ENCODE peak calls at places on chromosomes 7 and 10, in five cellular contexts. One of them, this sample, is unnamed.

GRCh38 chr10:77550378-77550777 is 87.2 kb downstream of the KCNMA1 start:
- DNase-seq in tibial artery: peak
- DNase-seq in PC-3: no peak
- DNase-seq in psoas muscle: peak
- DNase-seq in brain microvascular endothelial cell: no peak
- DNase-seq in this sample: no peak

GRCh38 chr7:80027616-80028173 is 106.9 kb upstream of the GNAI1 start:
- DNase-seq in tibial artery: no peak
- DNase-seq in PC-3: no peak
- DNase-seq in psoas muscle: no peak
- DNase-seq in brain microvascular endothelial cell: no peak
- DNase-seq in this sample: no peak

GRCh38 chr7:15837627-15838026 is 151.1 kb upstream of the MEOX2 start:
- DNase-seq in tibial artery: no peak
- DNase-seq in PC-3: no peak
- DNase-seq in psoas muscle: no peak
- DNase-seq in brain microvascular endothelial cell: no peak
- DNase-seq in this sample: no peak

GRCh38 chr10:110746254-110746826 is 102.2 kb downstream of the RBM20 start:
- DNase-seq in tibial artery: peak
- DNase-seq in PC-3: peak
- DNase-seq in psoas muscle: peak
- DNase-seq in brain microvascular endothelial cell: peak
- DNase-seq in this sample: peak

GRCh38 chr10:6621536-6621935 is 41.5 kb upstream of the PRKCQ start:
- DNase-seq in tibial artery: no peak
- DNase-seq in PC-3: no peak
- DNase-seq in psoas muscle: no peak
- DNase-seq in brain microvascular endothelial cell: peak
- DNase-seq in this sample: no peak

GRCh38 chr10:22335204-22335956 is 9.9 kb upstream of the SPAG6 start:
- DNase-seq in tibial artery: peak
- DNase-seq in PC-3: peak
- DNase-seq in psoas muscle: peak
- DNase-seq in brain microvascular endothelial cell: no peak
- DNase-seq in this sample: peak

GRCh38 chr10:10235003-10235402 is 782.7 kb upstream of the CELF2 start:
- DNase-seq in tibial artery: no peak
- DNase-seq in PC-3: no peak
- DNase-seq in psoas muscle: no peak
- DNase-seq in brain microvascular endothelial cell: peak
- DNase-seq in this sample: no peak

GRCh38 chr10:124890225-124890624 is 51.7 kb upstream of the ZRANB1 start:
- DNase-seq in tibial artery: no peak
- DNase-seq in PC-3: no peak
- DNase-seq in psoas muscle: no peak
- DNase-seq in brain microvascular endothelial cell: no peak
- DNase-seq in this sample: no peak

GRCh38 chr7:95996174-95996573 is 223.8 kb downstream of the DYNC1I1 start:
- DNase-seq in tibial artery: no peak
- DNase-seq in PC-3: no peak
- DNase-seq in psoas muscle: no peak
- DNase-seq in brain microvascular endothelial cell: no peak
- DNase-seq in this sample: no peak

GRCh38 chr10:127463548-127463947 is 85.6 kb upstream of the NPS start:
- DNase-seq in tibial artery: no peak
- DNase-seq in PC-3: no peak
- DNase-seq in psoas muscle: no peak
- DNase-seq in brain microvascular endothelial cell: no peak
- DNase-seq in this sample: no peak

GRCh38 chr10:12500406-12501303 is 151.3 kb downstream of the CAMK1D start:
- DNase-seq in tibial artery: peak
- DNase-seq in PC-3: no peak
- DNase-seq in psoas muscle: no peak
- DNase-seq in brain microvascular endothelial cell: peak
- DNase-seq in this sample: no peak

GRCh38 chr7:99120916-99121315 is 23.0 kb downstream of the SMURF1 start:
- DNase-seq in tibial artery: no peak
- DNase-seq in PC-3: no peak
- DNase-seq in psoas muscle: no peak
- DNase-seq in brain microvascular endothelial cell: no peak
- DNase-seq in this sample: no peak

GRCh38 chr7:2046581-2047271 is 186.0 kb downstream of the MAD1L1 start:
- DNase-seq in tibial artery: peak
- DNase-seq in PC-3: no peak
- DNase-seq in psoas muscle: peak
- DNase-seq in brain microvascular endothelial cell: no peak
- DNase-seq in this sample: no peak

GRCh38 chr10:115762029-115762428 is 511.0 kb downstream of the GFRA1 start:
- DNase-seq in tibial artery: no peak
- DNase-seq in PC-3: no peak
- DNase-seq in psoas muscle: no peak
- DNase-seq in brain microvascular endothelial cell: no peak
- DNase-seq in this sample: no peak

GRCh38 chr10:79305988-79306387 is 41.3 kb upstream of the PPIF start:
- DNase-seq in tibial artery: no peak
- DNase-seq in PC-3: no peak
- DNase-seq in psoas muscle: peak
- DNase-seq in brain microvascular endothelial cell: no peak
- DNase-seq in this sample: no peak

GRCh38 chr10:28891058-28891713 is 213.9 kb downstream of the BAMBI start:
- DNase-seq in tibial artery: no peak
- DNase-seq in PC-3: peak
- DNase-seq in psoas muscle: no peak
- DNase-seq in brain microvascular endothelial cell: no peak
- DNase-seq in this sample: no peak

GRCh38 chr10:122448600-122448999 is 5.9 kb upstream of the ARMS2 start:
- DNase-seq in tibial artery: no peak
- DNase-seq in PC-3: no peak
- DNase-seq in psoas muscle: no peak
- DNase-seq in brain microvascular endothelial cell: no peak
- DNase-seq in this sample: no peak

GRCh38 chr10:104328916-104329710 is 9.2 kb downstream of the ITPRIP start:
- DNase-seq in tibial artery: peak
- DNase-seq in PC-3: peak
- DNase-seq in psoas muscle: peak
- DNase-seq in brain microvascular endothelial cell: peak
- DNase-seq in this sample: no peak

GRCh38 chr10:129963076-129963830 is 821 bp downstream of the EBF3 start:
- DNase-seq in tibial artery: peak
- DNase-seq in PC-3: no peak
- DNase-seq in psoas muscle: peak
- DNase-seq in brain microvascular endothelial cell: no peak
- DNase-seq in this sample: no peak

GRCh38 chr10:91745086-91745831 is 53.0 kb upstream of the TNKS2 start:
- DNase-seq in tibial artery: no peak
- DNase-seq in PC-3: peak
- DNase-seq in psoas muscle: no peak
- DNase-seq in brain microvascular endothelial cell: no peak
- DNase-seq in this sample: no peak

GRCh38 chr7:155543011-155543881 is 3.1 kb downstream of the CNPY1 start:
- DNase-seq in tibial artery: no peak
- DNase-seq in PC-3: no peak
- DNase-seq in psoas muscle: no peak
- DNase-seq in brain microvascular endothelial cell: no peak
- DNase-seq in this sample: no peak

GRCh38 chr10:2392145-2392812 is 655.0 kb upstream of the ADARB2 start:
- DNase-seq in tibial artery: no peak
- DNase-seq in PC-3: no peak
- DNase-seq in psoas muscle: no peak
- DNase-seq in brain microvascular endothelial cell: no peak
- DNase-seq in this sample: no peak

GRCh38 chr10:59830601-59831259 is 75.6 kb downstream of the CCDC6 start:
- DNase-seq in tibial artery: no peak
- DNase-seq in PC-3: peak
- DNase-seq in psoas muscle: no peak
- DNase-seq in brain microvascular endothelial cell: peak
- DNase-seq in this sample: peak

GRCh38 chr7:103445228-103446020 is 583 bp downstream of the SLC26A5 start:
- DNase-seq in tibial artery: no peak
- DNase-seq in PC-3: no peak
- DNase-seq in psoas muscle: no peak
- DNase-seq in brain microvascular endothelial cell: no peak
- DNase-seq in this sample: no peak

GRCh38 chr7:69599879-69600764 is 1.8 kb downstream of the AUTS2 start:
- DNase-seq in tibial artery: no peak
- DNase-seq in PC-3: no peak
- DNase-seq in psoas muscle: no peak
- DNase-seq in brain microvascular endothelial cell: no peak
- DNase-seq in this sample: no peak

GRCh38 chr7:151007469-151007898 is 16.7 kb downstream of the NOS3 start:
- DNase-seq in tibial artery: peak
- DNase-seq in PC-3: no peak
- DNase-seq in psoas muscle: no peak
- DNase-seq in brain microvascular endothelial cell: no peak
- DNase-seq in this sample: no peak

GRCh38 chr7:15832996-15833395 is 146.5 kb upstream of the MEOX2 start:
- DNase-seq in tibial artery: no peak
- DNase-seq in PC-3: peak
- DNase-seq in psoas muscle: peak
- DNase-seq in brain microvascular endothelial cell: no peak
- DNase-seq in this sample: no peak

GRCh38 chr7:14685112-14685511 is 217.4 kb downstream of the DGKB start:
- DNase-seq in tibial artery: no peak
- DNase-seq in PC-3: no peak
- DNase-seq in psoas muscle: no peak
- DNase-seq in brain microvascular endothelial cell: no peak
- DNase-seq in this sample: no peak

DNA sequence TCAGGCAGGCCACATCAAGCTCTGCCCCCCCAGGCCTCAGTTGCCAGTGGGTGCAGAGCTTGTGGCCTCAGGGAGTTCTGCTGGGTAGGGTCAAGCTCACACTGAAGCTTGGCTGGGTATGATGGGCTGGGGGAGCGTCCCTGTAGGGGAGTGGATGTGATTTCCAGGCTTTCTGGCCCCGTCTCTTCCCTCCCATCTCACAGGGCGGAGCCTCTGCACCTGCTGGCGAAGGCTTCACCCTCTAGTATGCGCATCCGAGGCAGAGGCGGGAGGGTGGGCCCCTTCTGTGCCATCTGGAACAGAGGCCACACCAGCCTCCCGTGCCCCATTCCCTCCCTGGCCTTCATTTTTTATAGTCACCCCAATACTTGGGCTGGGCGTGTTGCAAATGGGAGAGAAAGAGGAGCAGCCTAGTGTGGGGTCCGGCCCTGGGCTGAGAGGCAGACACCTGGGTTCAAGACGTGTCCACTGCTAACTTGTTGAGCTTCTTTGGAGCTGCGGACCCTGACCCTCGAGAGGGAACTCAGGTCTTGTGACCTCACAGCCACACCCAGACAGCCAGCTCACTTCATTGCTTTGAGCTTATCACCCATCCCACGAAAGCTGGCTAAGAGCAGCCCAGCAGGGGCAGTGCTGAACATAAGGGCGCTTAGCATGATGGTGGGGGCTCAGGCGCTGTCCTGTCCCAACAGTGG is 2.3 kb downstream of the AQP1 start:
- DNase-seq in tibial artery: no peak
- DNase-seq in PC-3: no peak
- DNase-seq in psoas muscle: no peak
- DNase-seq in brain microvascular endothelial cell: no peak
- DNase-seq in this sample: no peak
- H3K27ac ChIP-seq in tibial artery: peak
- H3K27ac ChIP-seq in PC-3: peak
- H3K27ac ChIP-seq in psoas muscle: peak
- H3K27ac ChIP-seq in brain microvascular endothelial cell: no peak
- H3K27ac ChIP-seq in this sample: peak

GRCh38 chr10:72414642-72415041 is 59.9 kb upstream of the DNAJB12 start:
- DNase-seq in tibial artery: no peak
- DNase-seq in PC-3: no peak
- DNase-seq in psoas muscle: no peak
- DNase-seq in brain microvascular endothelial cell: no peak
- DNase-seq in this sample: no peak
- H3K4me3 ChIP-seq in tibial artery: no peak
- H3K4me3 ChIP-seq in PC-3: no peak
- H3K4me3 ChIP-seq in psoas muscle: no peak
- H3K4me3 ChIP-seq in brain microvascular endothelial cell: no peak
- H3K4me3 ChIP-seq in this sample: no peak

GRCh38 chr7:70681847-70682350 is 450.0 kb upstream of the GALNT17 start:
- DNase-seq in tibial artery: no peak
- DNase-seq in PC-3: no peak
- DNase-seq in psoas muscle: no peak
- DNase-seq in brain microvascular endothelial cell: no peak
- DNase-seq in this sample: no peak
- H3K27ac ChIP-seq in tibial artery: no peak
- H3K27ac ChIP-seq in PC-3: no peak
- H3K27ac ChIP-seq in psoas muscle: no peak
- H3K27ac ChIP-seq in brain microvascular endothelial cell: no peak
- H3K27ac ChIP-seq in this sample: no peak

GRCh38 chr7:921581-922333 is 32.7 kb downstream of the ADAP1 start:
- DNase-seq in tibial artery: peak
- DNase-seq in PC-3: no peak
- DNase-seq in psoas muscle: peak
- DNase-seq in brain microvascular endothelial cell: no peak
- DNase-seq in this sample: no peak

GRCh38 chr7:922334-923107 is 32.0 kb downstream of the ADAP1 start:
- DNase-seq in tibial artery: peak
- DNase-seq in PC-3: no peak
- DNase-seq in psoas muscle: peak
- DNase-seq in brain microvascular endothelial cell: no peak
- DNase-seq in this sample: no peak

GRCh38 chr7:925601-926000 is 28.9 kb downstream of the ADAP1 start:
- DNase-seq in tibial artery: peak
- DNase-seq in PC-3: no peak
- DNase-seq in psoas muscle: peak
- DNase-seq in brain microvascular endothelial cell: no peak
- DNase-seq in this sample: no peak

GRCh38 chr7:924541-925231 is 29.8 kb downstream of the ADAP1 start:
- DNase-seq in tibial artery: peak
- DNase-seq in PC-3: no peak
- DNase-seq in psoas muscle: peak
- DNase-seq in brain microvascular endothelial cell: peak
- DNase-seq in this sample: no peak

DNA sequence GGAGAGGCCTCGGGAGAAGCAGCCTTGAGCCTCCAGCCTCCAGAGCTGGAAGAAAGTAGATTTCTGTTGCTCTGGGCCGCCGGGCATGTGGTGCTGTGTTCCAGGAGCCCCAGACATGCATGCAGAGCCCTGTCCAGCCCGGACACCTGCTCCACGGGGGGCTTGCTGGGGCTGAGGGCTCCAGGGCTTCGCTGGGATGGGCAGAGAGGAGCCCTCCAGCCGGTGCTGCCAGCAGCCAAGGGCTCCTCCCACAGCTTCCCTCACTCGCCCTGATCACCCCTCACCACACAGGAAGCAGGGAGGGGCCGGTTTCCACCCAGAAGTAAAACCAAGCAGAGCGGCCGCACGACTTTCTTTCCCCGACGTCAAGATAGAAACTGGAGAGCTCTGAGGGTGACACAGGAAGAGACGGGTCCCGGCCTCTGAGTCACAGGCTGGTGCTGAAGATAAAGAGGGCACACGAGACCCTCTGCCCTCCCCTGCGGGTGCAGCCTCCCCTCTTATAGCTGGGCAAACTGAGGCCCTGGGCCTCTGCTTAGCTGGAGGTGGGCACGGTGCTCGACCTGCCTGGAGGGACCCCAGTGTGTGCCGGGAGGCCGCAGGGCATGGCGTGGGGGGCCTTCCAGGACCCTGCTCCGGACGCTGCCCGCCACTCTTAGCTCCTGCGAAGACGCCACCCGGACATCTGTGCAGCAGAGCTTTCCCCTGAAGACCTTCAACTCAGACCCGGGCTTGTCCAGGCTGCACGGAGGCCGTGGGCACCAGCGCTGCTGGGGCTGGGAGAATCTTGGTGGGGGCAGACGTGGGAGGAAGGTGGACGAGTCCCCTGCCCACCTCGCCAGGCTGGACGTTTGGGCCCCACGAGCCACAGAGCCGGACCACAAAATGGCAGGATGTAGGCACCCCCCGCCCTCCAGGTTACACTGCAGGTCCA is 31.1 kb downstream of the ADAP1 start:
- DNase-seq in tibial artery: peak
- DNase-seq in PC-3: peak
- DNase-seq in psoas muscle: peak
- DNase-seq in brain microvascular endothelial cell: peak
- DNase-seq in this sample: peak
- H3K4me3 ChIP-seq in tibial artery: no peak
- H3K4me3 ChIP-seq in PC-3: peak
- H3K4me3 ChIP-seq in psoas muscle: peak
- H3K4me3 ChIP-seq in brain microvascular endothelial cell: no peak
- H3K4me3 ChIP-seq in this sample: no peak